ENCODE peak calls at places on chromosomes 3 and 15, in four cellular contexts. J is uterus, Q is stomach, T is heart left ventricle. K is an unnamed sample.

GRCh38 chr15:25670025-25670554 is 193.0 kb downstream of the ATP10A start:
- DNase-seq in J (peak), Q (no peak), T (peak), K (no peak)

GRCh38 chr15:73686781-73687256 is 2.6 kb downstream of the CD276 start:
- DNase-seq in J (no peak), Q (no peak), T (no peak), K (no peak)

GRCh38 chr3:52314495-52314894 is 1.6 kb upstream of the DNAH1 start:
- DNase-seq in J (no peak), Q (no peak), T (no peak), K (no peak)

GRCh38 chr3:48595526-48596121 is 495 bp upstream of the COL7A1 start:
- DNase-seq in J (peak), Q (peak), T (no peak), K (peak)

GRCh38 chr15:84604804-84605203 is 4.0 kb downstream of the ZSCAN2 start:
- DNase-seq in J (no peak), Q (no peak), T (no peak), K (no peak)

GRCh38 chr3:105277656-105278055 is 89.1 kb upstream of the ALCAM start:
- DNase-seq in J (no peak), Q (no peak), T (no peak), K (no peak)

GRCh38 chr3:126026277-126026751 is 57.3 kb downstream of the ROPN1B start:
- DNase-seq in J (no peak), Q (no peak), T (no peak), K (no peak)

GRCh38 chr3:61768284-61769012 is 207.1 kb downstream of the PTPRG start:
- DNase-seq in J (no peak), Q (no peak), T (no peak), K (no peak)

GRCh38 chr3:8663177-8664061 is 18.8 kb upstream of the SSUH2 start:
- DNase-seq in J (no peak), Q (peak), T (peak), K (peak)

GRCh38 chr3:162719684-162720341 is 1223.2 kb downstream of the OTOL1 start:
- DNase-seq in J (no peak), Q (no peak), T (no peak), K (no peak)

GRCh38 chr3:58994746-58995330 is 55.0 kb downstream of the CFAP20DC start:
- DNase-seq in J (no peak), Q (no peak), T (no peak), K (no peak)

GRCh38 chr15:79357566-79357965 is 46.7 kb downstream of the TMED3 start:
- DNase-seq in J (no peak), Q (no peak), T (no peak), K (no peak)

GRCh38 chr3:20666091-20666490 is 480.1 kb upstream of the SGO1 start:
- DNase-seq in J (no peak), Q (no peak), T (no peak), K (no peak)

GRCh38 chr15:35550957-35551356 is 5.0 kb upstream of the DPH6 start:
- DNase-seq in J (no peak), Q (no peak), T (no peak), K (no peak)

GRCh38 chr15:57025264-57025939 is 107.0 kb downstream of the TCF12 start:
- DNase-seq in J (no peak), Q (no peak), T (no peak), K (no peak)

GRCh38 chr15:62625421-62626033 is 417.0 kb upstream of the TPM1 start:
- DNase-seq in J (no peak), Q (no peak), T (peak), K (no peak)

GRCh38 chr3:13791501-13792490 is 88.1 kb downstream of the WNT7A start:
- DNase-seq in J (no peak), Q (no peak), T (no peak), K (no peak)

GRCh38 chr3:132083583-132084372 is 49.0 kb upstream of the CPNE4 start:
- DNase-seq in J (no peak), Q (no peak), T (no peak), K (no peak)

GRCh38 chr3:10463191-10464067 is 42.0 kb downstream of the ATP2B2 start:
- DNase-seq in J (no peak), Q (no peak), T (no peak), K (no peak)

GRCh38 chr3:87197531-87197930 is 29.6 kb upstream of the CHMP2B start:
- DNase-seq in J (no peak), Q (no peak), T (no peak), K (no peak)

GRCh38 chr15:71254503-71254902 is 139.2 kb downstream of the THSD4 start:
- DNase-seq in J (no peak), Q (no peak), T (no peak), K (no peak)

GRCh38 chr3:188077160-188077812 is 76.7 kb upstream of the LPP start:
- DNase-seq in J (peak), Q (no peak), T (peak), K (no peak)

GRCh38 chr15:38325290-38325990 is 72.8 kb downstream of the SPRED1 start:
- DNase-seq in J (no peak), Q (no peak), T (no peak), K (peak)

GRCh38 chr15:31228980-31229826 is 97.4 kb upstream of the KLF13 start:
- DNase-seq in J (no peak), Q (peak), T (no peak), K (no peak)

GRCh38 chr15:80536231-80536630 is 132.0 kb downstream of the ARNT2 start:
- DNase-seq in J (no peak), Q (no peak), T (no peak), K (no peak)

GRCh38 chr15:42576776-42577175 is 1.4 kb downstream of the STARD9 start:
- DNase-seq in J (no peak), Q (no peak), T (no peak), K (no peak)
- H3K4me3 ChIP-seq in J (no peak), Q (peak), T (peak), K (no peak)

DNA sequence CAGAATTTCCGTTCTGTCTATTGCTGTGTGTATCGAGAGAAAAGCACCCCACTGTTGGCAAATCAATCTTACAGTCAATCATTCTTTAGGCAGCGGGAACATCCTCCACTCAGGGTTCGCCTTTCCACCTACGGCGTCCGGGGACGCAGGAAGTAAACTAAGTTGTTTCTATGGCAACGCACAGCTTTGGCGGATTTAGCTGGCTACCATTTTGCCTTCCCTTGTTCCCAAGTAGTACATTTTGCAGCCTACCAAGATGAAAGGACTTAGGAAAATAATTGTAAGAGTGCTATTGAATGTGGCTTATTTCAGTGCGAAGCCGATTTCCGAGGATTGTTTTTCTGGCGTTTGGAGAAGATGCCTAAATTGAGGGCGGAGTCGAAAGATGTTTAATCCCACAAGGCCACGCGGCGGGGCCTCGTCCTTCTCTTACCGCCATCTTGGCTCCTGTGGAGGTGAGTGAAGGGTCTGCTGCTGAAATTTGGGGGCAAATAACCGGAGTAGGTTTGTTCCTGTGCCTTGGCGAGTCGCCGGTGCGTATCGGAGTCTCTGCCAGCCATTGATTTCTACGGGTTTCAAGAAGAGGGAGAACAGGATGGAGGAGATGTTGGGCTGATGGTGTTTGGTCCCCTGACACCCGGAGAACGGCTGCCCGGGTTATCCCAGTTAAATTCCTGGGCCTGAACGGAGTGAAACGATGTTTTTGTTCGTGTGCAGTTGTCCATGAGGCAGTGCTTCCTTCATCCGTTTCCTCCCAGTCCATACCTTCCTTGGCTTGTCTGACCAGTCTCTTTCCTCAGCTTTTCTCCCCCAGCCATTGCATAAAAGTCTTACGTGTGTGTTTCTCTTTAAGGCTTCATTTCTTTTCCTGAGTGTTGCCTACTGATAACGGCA is at the start of gene RPL35A:
- DNase-seq in J (peak), Q (peak), T (peak), K (peak)
- TF ChIP-seq POLR2A in J (peak), Q (peak), T (peak), K (peak)

GRCh38 chr3:45931476-45931875 is 11.8 kb upstream of the CXCR6 start:
- DNase-seq in J (no peak), Q (no peak), T (no peak), K (no peak)

GRCh38 chr3:45936261-45936660 is 7.0 kb upstream of the CXCR6 start:
- DNase-seq in J (no peak), Q (no peak), T (no peak), K (no peak)

GRCh38 chr3:45937206-45938042 is 5.8 kb upstream of the CXCR6 start:
- DNase-seq in J (no peak), Q (no peak), T (no peak), K (no peak)

GRCh38 chr3:45932112-45932511 is 11.2 kb upstream of the CXCR6 start:
- DNase-seq in J (no peak), Q (no peak), T (no peak), K (peak)

GRCh38 chr3:45933586-45933985 is 9.7 kb upstream of the CXCR6 start:
- DNase-seq in J (no peak), Q (no peak), T (no peak), K (no peak)
- TF ChIP-seq CTCF in J (no peak), Q (no peak), T (no peak), K (no peak)

DNA sequence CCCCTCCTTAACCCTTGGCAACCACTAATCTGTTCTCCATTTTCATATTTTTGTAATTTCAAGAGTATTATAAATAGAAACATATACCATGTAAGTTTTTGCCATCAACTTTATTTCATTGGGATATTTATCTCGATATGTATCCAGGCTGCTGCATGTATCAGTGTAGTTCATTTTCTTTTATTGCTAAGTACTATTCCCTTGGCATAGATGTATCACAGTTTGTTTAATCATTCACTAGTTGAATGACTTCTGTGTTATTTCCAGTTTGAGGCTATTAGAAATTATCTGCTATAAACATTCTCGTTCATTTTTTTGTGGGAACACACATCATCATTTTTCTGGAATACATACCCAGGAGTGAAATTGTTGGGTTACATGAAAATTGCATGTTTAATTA is 18.5 kb upstream of the TGFBR2 start:
- DNase-seq in J (no peak), Q (no peak), T (no peak), K (no peak)
- H3K4me3 ChIP-seq in J (no peak), Q (no peak), T (no peak), K (no peak)

DNA sequence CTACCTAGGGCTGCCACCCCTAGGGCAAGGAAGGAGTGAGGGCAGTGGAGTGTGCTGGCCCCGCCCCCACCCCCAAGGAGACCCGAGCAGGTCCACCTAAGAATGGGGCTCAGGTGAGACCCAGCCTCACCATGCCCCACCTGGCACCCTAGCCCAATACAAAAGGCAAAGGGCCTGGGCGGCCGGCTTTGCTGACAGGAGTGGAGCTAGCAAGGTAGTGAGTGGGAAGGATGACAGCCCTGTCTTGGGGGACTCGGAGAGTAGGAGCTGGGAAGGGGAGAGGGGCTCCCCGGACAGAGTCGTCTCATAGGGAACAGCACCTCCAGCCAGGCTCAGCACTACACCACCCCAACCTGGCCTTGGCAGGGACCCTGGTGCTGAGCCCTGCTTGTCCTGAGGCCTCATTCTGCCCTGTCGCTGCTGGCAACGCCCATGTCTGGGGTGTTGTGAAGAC is 12.1 kb downstream of the C15orf39 start:
- DNase-seq in J (no peak), Q (no peak), T (no peak), K (no peak)
- TF ChIP-seq POLR2A in J (no peak), Q (no peak), T (no peak), K (no peak)

GRCh38 chr15:77034620-77035467 is 36.1 kb downstream of the TSPAN3 start:
- DNase-seq in J (no peak), Q (peak), T (peak), K (peak)
- TF ChIP-seq CTCF in J (no peak), Q (peak), T (peak), K (no peak)

K was measured in lower leg skin.